ENCODE peak calls at places on chromosomes 1 and 21, in nine cellular contexts. One of them, this sample, is unnamed.

GRCh38 chr1:921011-921837 is 2.5 kb upstream of the SAMD11 start:
- DNase-seq in activated CD8-positive, alpha-beta T cell treated with anti-CD3 and anti-CD28 coated beads for 36 hours: no peak
- DNase-seq in COR-L47: peak
- DNase-seq in substantia nigra: peak
- DNase-seq in naive thymus-derived CD8-positive, alpha-beta T cell: no peak
- DNase-seq in NCI-H1694: peak
- DNase-seq in NCI-H1092: peak
- DNase-seq in frontal cortex: peak
- DNase-seq in CD8-positive, alpha-beta memory T cell: no peak
- DNase-seq in this sample: peak

GRCh38 chr21:20418353-20418752 is 579.9 kb upstream of the NCAM2 start:
- DNase-seq in activated CD8-positive, alpha-beta T cell treated with anti-CD3 and anti-CD28 coated beads for 36 hours: no peak
- DNase-seq in COR-L47: no peak
- DNase-seq in NCI-H1694: no peak
- DNase-seq in CD8-positive, alpha-beta memory T cell: no peak
- DNase-seq in NCI-H1092: no peak
- DNase-seq in naive thymus-derived CD8-positive, alpha-beta T cell: no peak
- DNase-seq in substantia nigra: no peak
- DNase-seq in frontal cortex: no peak
- DNase-seq in this sample: no peak

GRCh38 chr1:223249854-223250631 is 107.0 kb upstream of the TLR5 start:
- DNase-seq in frontal cortex: no peak
- DNase-seq in CD8-positive, alpha-beta memory T cell: no peak
- DNase-seq in NCI-H1092: no peak
- DNase-seq in activated CD8-positive, alpha-beta T cell treated with anti-CD3 and anti-CD28 coated beads for 36 hours: no peak
- DNase-seq in COR-L47: no peak
- DNase-seq in NCI-H1694: no peak
- DNase-seq in substantia nigra: no peak
- DNase-seq in naive thymus-derived CD8-positive, alpha-beta T cell: no peak
- DNase-seq in this sample: no peak

GRCh38 chr1:235725493-235725892 is 75.9 kb upstream of the GNG4 start:
- DNase-seq in naive thymus-derived CD8-positive, alpha-beta T cell: no peak
- DNase-seq in substantia nigra: no peak
- DNase-seq in COR-L47: no peak
- DNase-seq in CD8-positive, alpha-beta memory T cell: no peak
- DNase-seq in frontal cortex: no peak
- DNase-seq in NCI-H1092: no peak
- DNase-seq in activated CD8-positive, alpha-beta T cell treated with anti-CD3 and anti-CD28 coated beads for 36 hours: no peak
- DNase-seq in NCI-H1694: no peak
- DNase-seq in this sample: no peak

GRCh38 chr1:182065126-182065845 is 3.8 kb upstream of the ZNF648 start:
- DNase-seq in activated CD8-positive, alpha-beta T cell treated with anti-CD3 and anti-CD28 coated beads for 36 hours: no peak
- DNase-seq in CD8-positive, alpha-beta memory T cell: no peak
- DNase-seq in naive thymus-derived CD8-positive, alpha-beta T cell: no peak
- DNase-seq in NCI-H1092: no peak
- DNase-seq in COR-L47: no peak
- DNase-seq in NCI-H1694: no peak
- DNase-seq in frontal cortex: no peak
- DNase-seq in substantia nigra: no peak
- DNase-seq in this sample: no peak

GRCh38 chr1:232629250-232630046 is 485 bp downstream of the SIPA1L2 start:
- DNase-seq in naive thymus-derived CD8-positive, alpha-beta T cell: no peak
- DNase-seq in COR-L47: peak
- DNase-seq in substantia nigra: peak
- DNase-seq in NCI-H1092: no peak
- DNase-seq in CD8-positive, alpha-beta memory T cell: no peak
- DNase-seq in NCI-H1694: no peak
- DNase-seq in activated CD8-positive, alpha-beta T cell treated with anti-CD3 and anti-CD28 coated beads for 36 hours: peak
- DNase-seq in frontal cortex: no peak
- DNase-seq in this sample: no peak

GRCh38 chr21:35239811-35240219 is 190.7 kb upstream of the RUNX1 start:
- DNase-seq in naive thymus-derived CD8-positive, alpha-beta T cell: no peak
- DNase-seq in NCI-H1092: peak
- DNase-seq in activated CD8-positive, alpha-beta T cell treated with anti-CD3 and anti-CD28 coated beads for 36 hours: no peak
- DNase-seq in CD8-positive, alpha-beta memory T cell: no peak
- DNase-seq in substantia nigra: no peak
- DNase-seq in frontal cortex: no peak
- DNase-seq in NCI-H1694: peak
- DNase-seq in COR-L47: peak
- DNase-seq in this sample: no peak

GRCh38 chr21:43312751-43313169 is 114.2 kb downstream of the SIK1 start:
- DNase-seq in activated CD8-positive, alpha-beta T cell treated with anti-CD3 and anti-CD28 coated beads for 36 hours: no peak
- DNase-seq in COR-L47: peak
- DNase-seq in NCI-H1694: no peak
- DNase-seq in substantia nigra: no peak
- DNase-seq in naive thymus-derived CD8-positive, alpha-beta T cell: no peak
- DNase-seq in frontal cortex: no peak
- DNase-seq in NCI-H1092: no peak
- DNase-seq in CD8-positive, alpha-beta memory T cell: no peak
- DNase-seq in this sample: peak

GRCh38 chr1:19384772-19385187 is 72.7 kb downstream of the SLC66A1 start:
- DNase-seq in frontal cortex: no peak
- DNase-seq in activated CD8-positive, alpha-beta T cell treated with anti-CD3 and anti-CD28 coated beads for 36 hours: no peak
- DNase-seq in CD8-positive, alpha-beta memory T cell: no peak
- DNase-seq in NCI-H1092: no peak
- DNase-seq in naive thymus-derived CD8-positive, alpha-beta T cell: no peak
- DNase-seq in NCI-H1694: no peak
- DNase-seq in COR-L47: no peak
- DNase-seq in substantia nigra: no peak
- DNase-seq in this sample: no peak

GRCh38 chr1:93744299-93744988 is 62.8 kb upstream of the BCAR3 start:
- DNase-seq in activated CD8-positive, alpha-beta T cell treated with anti-CD3 and anti-CD28 coated beads for 36 hours: peak
- DNase-seq in NCI-H1092: no peak
- DNase-seq in COR-L47: no peak
- DNase-seq in substantia nigra: no peak
- DNase-seq in NCI-H1694: no peak
- DNase-seq in CD8-positive, alpha-beta memory T cell: no peak
- DNase-seq in naive thymus-derived CD8-positive, alpha-beta T cell: no peak
- DNase-seq in frontal cortex: no peak
- DNase-seq in this sample: no peak

GRCh38 chr1:94096797-94097549 is 24.0 kb downstream of the ABCA4 start:
- DNase-seq in NCI-H1092: no peak
- DNase-seq in COR-L47: no peak
- DNase-seq in substantia nigra: no peak
- DNase-seq in naive thymus-derived CD8-positive, alpha-beta T cell: no peak
- DNase-seq in activated CD8-positive, alpha-beta T cell treated with anti-CD3 and anti-CD28 coated beads for 36 hours: no peak
- DNase-seq in NCI-H1694: no peak
- DNase-seq in CD8-positive, alpha-beta memory T cell: no peak
- DNase-seq in frontal cortex: no peak
- DNase-seq in this sample: no peak

GRCh38 chr1:213934642-213935041 is 53.1 kb upstream of the PROX1 start:
- DNase-seq in NCI-H1694: no peak
- DNase-seq in naive thymus-derived CD8-positive, alpha-beta T cell: no peak
- DNase-seq in frontal cortex: no peak
- DNase-seq in NCI-H1092: peak
- DNase-seq in activated CD8-positive, alpha-beta T cell treated with anti-CD3 and anti-CD28 coated beads for 36 hours: no peak
- DNase-seq in COR-L47: peak
- DNase-seq in substantia nigra: no peak
- DNase-seq in CD8-positive, alpha-beta memory T cell: no peak
- DNase-seq in this sample: no peak

This sample was measured in CD4-positive, CD25-positive, alpha-beta regulatory T cell.